ENCODE peak calls at places on chromosomes 13 and 19, in eight cellular contexts. One of them, this sample, is unnamed.

GRCh38 chr19:2223959-2224358 is 12.2 kb downstream of the PLEKHJ1 start:
- DNase-seq in A673: no peak
- DNase-seq in small intestine: no peak
- DNase-seq in cardiac fibroblast: no peak
- DNase-seq in CD8-positive, alpha-beta memory T cell: peak; percentile 80
- DNase-seq in astrocyte: no peak
- DNase-seq in thoracic aorta: no peak
- DNase-seq in brain microvascular endothelial cell: no peak
- DNase-seq in this sample: no peak

GRCh38 chr19:29241324-29241723 is 28.4 kb upstream of the UQCRFS1 start:
- DNase-seq in A673: no peak
- DNase-seq in small intestine: no peak
- DNase-seq in cardiac fibroblast: no peak
- DNase-seq in CD8-positive, alpha-beta memory T cell: no peak
- DNase-seq in astrocyte: no peak
- DNase-seq in thoracic aorta: no peak
- DNase-seq in brain microvascular endothelial cell: no peak
- DNase-seq in this sample: no peak

GRCh38 chr13:98751397-98752110 is 918 bp downstream of the SLC15A1 start:
- DNase-seq in A673: peak; percentile 12
- DNase-seq in small intestine: peak; percentile 82
- DNase-seq in cardiac fibroblast: peak; percentile 38
- DNase-seq in CD8-positive, alpha-beta memory T cell: no peak
- DNase-seq in astrocyte: peak; percentile 22
- DNase-seq in thoracic aorta: no peak
- DNase-seq in brain microvascular endothelial cell: no peak
- DNase-seq in this sample: no peak

GRCh38 chr19:11482384-11483050 is 1.7 kb upstream of the ELAVL3 start:
- DNase-seq in A673: peak; percentile 92
- DNase-seq in small intestine: peak; percentile 72
- DNase-seq in cardiac fibroblast: peak; percentile 83
- DNase-seq in CD8-positive, alpha-beta memory T cell: peak; percentile 89
- DNase-seq in astrocyte: peak; percentile 25
- DNase-seq in thoracic aorta: peak; percentile 27
- DNase-seq in brain microvascular endothelial cell: peak; percentile 57
- DNase-seq in this sample: peak; percentile 76

GRCh38 chr13:26038931-26039475 is 12.8 kb downstream of the SHISA2 start:
- DNase-seq in A673: no peak
- DNase-seq in small intestine: no peak
- DNase-seq in cardiac fibroblast: no peak
- DNase-seq in CD8-positive, alpha-beta memory T cell: no peak
- DNase-seq in astrocyte: no peak
- DNase-seq in thoracic aorta: no peak
- DNase-seq in brain microvascular endothelial cell: no peak
- DNase-seq in this sample: no peak

GRCh38 chr13:52784591-52785340 is 45.1 kb upstream of the CNMD start:
- DNase-seq in A673: no peak
- DNase-seq in small intestine: no peak
- DNase-seq in cardiac fibroblast: no peak
- DNase-seq in CD8-positive, alpha-beta memory T cell: no peak
- DNase-seq in astrocyte: no peak
- DNase-seq in thoracic aorta: no peak
- DNase-seq in brain microvascular endothelial cell: no peak
- DNase-seq in this sample: no peak

GRCh38 chr13:44321961-44322360 is 51.7 kb upstream of the SERP2 start:
- DNase-seq in A673: no peak
- DNase-seq in small intestine: no peak
- DNase-seq in cardiac fibroblast: no peak
- DNase-seq in CD8-positive, alpha-beta memory T cell: no peak
- DNase-seq in astrocyte: no peak
- DNase-seq in thoracic aorta: no peak
- DNase-seq in brain microvascular endothelial cell: no peak
- DNase-seq in this sample: no peak

GRCh38 chr13:25980255-25980654 is 71.6 kb downstream of the SHISA2 start:
- DNase-seq in A673: peak; percentile 67
- DNase-seq in small intestine: no peak
- DNase-seq in cardiac fibroblast: peak; percentile 22
- DNase-seq in CD8-positive, alpha-beta memory T cell: no peak
- DNase-seq in astrocyte: no peak
- DNase-seq in thoracic aorta: no peak
- DNase-seq in brain microvascular endothelial cell: peak; percentile 49
- DNase-seq in this sample: no peak

GRCh38 chr19:29529646-29530548 is 4.1 kb downstream of the VSTM2B start:
- DNase-seq in A673: no peak
- DNase-seq in small intestine: no peak
- DNase-seq in cardiac fibroblast: no peak
- DNase-seq in CD8-positive, alpha-beta memory T cell: peak; percentile 36
- DNase-seq in astrocyte: no peak
- DNase-seq in thoracic aorta: no peak
- DNase-seq in brain microvascular endothelial cell: no peak
- DNase-seq in this sample: no peak

GRCh38 chr19:1942078-1942933 is 1.3 kb downstream of the CSNK1G2 start:
- DNase-seq in A673: peak; percentile 78
- DNase-seq in small intestine: peak; percentile 71
- DNase-seq in cardiac fibroblast: peak; percentile 73
- DNase-seq in CD8-positive, alpha-beta memory T cell: peak; percentile 88
- DNase-seq in astrocyte: peak; percentile 61
- DNase-seq in thoracic aorta: no peak
- DNase-seq in brain microvascular endothelial cell: peak; percentile 56
- DNase-seq in this sample: peak; percentile 86

GRCh38 chr19:39327990-39328705 is 7.5 kb upstream of the LRFN1 start:
- DNase-seq in A673: peak; percentile 85
- DNase-seq in small intestine: peak; percentile 74
- DNase-seq in cardiac fibroblast: peak; percentile 77
- DNase-seq in CD8-positive, alpha-beta memory T cell: peak; percentile 87
- DNase-seq in astrocyte: peak; percentile 16
- DNase-seq in thoracic aorta: peak; percentile 60
- DNase-seq in brain microvascular endothelial cell: peak; percentile 65
- DNase-seq in this sample: peak; percentile 67

DNA sequence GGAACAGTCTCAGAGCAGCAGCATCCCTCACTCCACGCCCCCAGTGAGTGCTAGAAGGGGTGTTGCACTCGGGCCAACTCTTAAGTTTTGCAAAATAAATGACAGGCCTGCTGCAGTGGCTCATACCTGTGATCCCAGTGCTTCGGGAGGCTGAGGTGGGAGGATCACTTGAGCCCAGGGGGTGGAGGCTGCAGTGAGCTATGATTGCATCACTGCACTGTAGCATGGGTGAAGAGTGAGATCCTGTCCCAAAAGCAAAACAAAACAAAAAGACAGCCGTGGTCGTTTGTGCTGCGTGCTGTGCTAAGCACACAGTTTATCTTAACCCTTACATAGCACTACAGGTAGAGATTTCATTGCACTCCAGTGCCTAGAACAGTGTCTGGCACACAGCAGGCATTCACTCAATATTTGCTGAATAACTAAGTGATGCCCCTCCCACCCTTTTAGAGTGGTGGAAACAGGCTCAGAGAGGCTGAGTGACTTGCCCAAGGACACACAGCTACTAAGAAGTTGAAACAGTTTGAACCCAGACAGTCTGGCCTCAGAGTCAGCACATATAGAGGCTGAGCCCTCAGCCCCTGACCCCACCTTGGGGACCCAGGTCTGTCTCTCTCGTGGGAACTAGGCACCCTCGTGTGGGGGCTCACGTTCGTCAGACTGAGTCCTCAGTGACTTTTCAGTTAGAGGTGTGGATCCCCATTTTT is 18.3 kb downstream of the KCNC3 start:
- DNase-seq in A673: no peak
- DNase-seq in small intestine: no peak
- DNase-seq in cardiac fibroblast: no peak
- DNase-seq in CD8-positive, alpha-beta memory T cell: no peak
- DNase-seq in astrocyte: no peak
- DNase-seq in thoracic aorta: no peak
- DNase-seq in brain microvascular endothelial cell: no peak
- DNase-seq in this sample: no peak
- H3K4me3 ChIP-seq in A673: no peak overlapping the region
- H3K4me3 ChIP-seq in small intestine: no peak overlapping the region
- H3K4me3 ChIP-seq in cardiac fibroblast: no peak overlapping the region
- H3K4me3 ChIP-seq in CD8-positive, alpha-beta memory T cell: no peak overlapping the region
- H3K4me3 ChIP-seq in astrocyte: no peak overlapping the region
- H3K4me3 ChIP-seq in thoracic aorta: no peak overlapping the region
- H3K4me3 ChIP-seq in brain microvascular endothelial cell: no peak overlapping the region
- H3K4me3 ChIP-seq in this sample: no peak overlapping the region

GRCh38 chr13:113597386-113598080 is 13.0 kb downstream of the TFDP1 start:
- DNase-seq in A673: no peak
- DNase-seq in small intestine: no peak
- DNase-seq in cardiac fibroblast: no peak
- DNase-seq in CD8-positive, alpha-beta memory T cell: peak; percentile 7
- DNase-seq in astrocyte: no peak
- DNase-seq in thoracic aorta: no peak
- DNase-seq in brain microvascular endothelial cell: no peak
- DNase-seq in this sample: no peak
- H3K4me3 ChIP-seq in A673: no peak overlapping the region
- H3K4me3 ChIP-seq in small intestine: no peak overlapping the region
- H3K4me3 ChIP-seq in cardiac fibroblast: no peak overlapping the region
- H3K4me3 ChIP-seq in CD8-positive, alpha-beta memory T cell: no peak overlapping the region
- H3K4me3 ChIP-seq in astrocyte: no peak overlapping the region
- H3K4me3 ChIP-seq in thoracic aorta: no peak overlapping the region
- H3K4me3 ChIP-seq in brain microvascular endothelial cell: no peak overlapping the region
- H3K4me3 ChIP-seq in this sample: no peak overlapping the region

DNA sequence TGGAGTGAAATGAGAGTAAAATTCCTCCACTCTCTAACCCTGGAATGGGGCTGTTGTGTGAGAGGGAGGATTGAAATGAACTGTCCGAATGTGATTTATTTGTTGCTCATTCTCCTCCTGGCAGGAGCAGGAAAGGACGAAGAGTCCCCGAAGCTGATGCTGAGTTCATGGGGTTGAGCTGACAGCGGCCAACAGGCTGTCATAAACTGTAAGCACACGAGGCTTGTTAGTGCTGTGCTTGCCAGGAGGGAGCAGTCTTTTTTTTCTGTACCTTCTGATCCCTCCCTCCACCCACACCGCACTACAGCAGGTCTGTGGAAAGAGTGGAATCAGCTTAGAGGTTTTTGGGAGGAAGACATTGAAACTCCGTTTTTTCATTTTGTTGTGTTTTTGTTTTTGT is 33.0 kb upstream of the ZNF331 start:
- DNase-seq in A673: no peak
- DNase-seq in small intestine: no peak
- DNase-seq in cardiac fibroblast: peak; percentile 11
- DNase-seq in CD8-positive, alpha-beta memory T cell: no peak
- DNase-seq in astrocyte: no peak
- DNase-seq in thoracic aorta: no peak
- DNase-seq in brain microvascular endothelial cell: no peak
- DNase-seq in this sample: peak; percentile 63
- H3K4me3 ChIP-seq in A673: no peak overlapping the region
- H3K4me3 ChIP-seq in small intestine: no peak overlapping the region
- H3K4me3 ChIP-seq in cardiac fibroblast: no peak overlapping the region
- H3K4me3 ChIP-seq in CD8-positive, alpha-beta memory T cell: no peak overlapping the region
- H3K4me3 ChIP-seq in astrocyte: no peak overlapping the region
- H3K4me3 ChIP-seq in thoracic aorta: no peak overlapping the region
- H3K4me3 ChIP-seq in brain microvascular endothelial cell: no peak overlapping the region
- H3K4me3 ChIP-seq in this sample: peak overlapping the region; percentile 31

DNA sequence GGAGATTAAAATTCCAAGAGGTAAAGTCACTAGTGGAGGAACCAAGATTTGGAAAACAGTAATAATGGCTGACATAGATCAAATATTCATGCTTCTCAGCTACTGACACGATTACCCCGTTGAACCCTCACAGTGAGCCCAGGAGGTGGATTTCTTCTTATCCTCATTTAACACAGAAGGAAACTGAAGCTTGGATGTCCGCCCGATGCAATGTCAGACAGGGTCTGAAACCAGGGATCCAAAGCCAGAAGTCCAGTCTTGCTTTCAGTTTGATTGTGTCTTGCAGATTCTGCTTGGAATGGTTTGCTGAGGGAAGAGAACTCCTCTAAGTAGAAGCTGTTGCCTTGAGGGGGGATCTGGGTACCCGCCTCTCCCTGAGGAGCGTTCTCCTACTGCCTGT is 404.7 kb downstream of the KCNRG start:
- DNase-seq in A673: no peak
- DNase-seq in small intestine: no peak
- DNase-seq in cardiac fibroblast: no peak
- DNase-seq in CD8-positive, alpha-beta memory T cell: no peak
- DNase-seq in astrocyte: no peak
- DNase-seq in thoracic aorta: no peak
- DNase-seq in brain microvascular endothelial cell: no peak
- DNase-seq in this sample: no peak
- H3K4me3 ChIP-seq in A673: no peak overlapping the region
- H3K4me3 ChIP-seq in small intestine: no peak overlapping the region
- H3K4me3 ChIP-seq in cardiac fibroblast: no peak overlapping the region
- H3K4me3 ChIP-seq in CD8-positive, alpha-beta memory T cell: no peak overlapping the region
- H3K4me3 ChIP-seq in astrocyte: no peak overlapping the region
- H3K4me3 ChIP-seq in thoracic aorta: peak overlapping the region; percentile 44
- H3K4me3 ChIP-seq in brain microvascular endothelial cell: no peak overlapping the region
- H3K4me3 ChIP-seq in this sample: no peak overlapping the region

GRCh38 chr13:110618167-110618566 is 2.8 kb downstream of the NAXD start:
- DNase-seq in A673: no peak
- DNase-seq in small intestine: no peak
- DNase-seq in cardiac fibroblast: no peak
- DNase-seq in CD8-positive, alpha-beta memory T cell: no peak
- DNase-seq in astrocyte: no peak
- DNase-seq in thoracic aorta: no peak
- DNase-seq in brain microvascular endothelial cell: no peak
- DNase-seq in this sample: peak; percentile 46

GRCh38 chr13:110616103-110617101 is 1.1 kb downstream of the NAXD start:
- DNase-seq in A673: peak; percentile 27
- DNase-seq in small intestine: peak; percentile 53
- DNase-seq in cardiac fibroblast: peak; percentile 85
- DNase-seq in CD8-positive, alpha-beta memory T cell: no peak
- DNase-seq in astrocyte: peak; percentile 46
- DNase-seq in thoracic aorta: peak; percentile 30
- DNase-seq in brain microvascular endothelial cell: peak; percentile 45
- DNase-seq in this sample: peak; percentile 62

GRCh38 chr13:110615322-110616102 is at the start of gene NAXD:
- DNase-seq in A673: peak; percentile 97
- DNase-seq in small intestine: peak; percentile 94
- DNase-seq in cardiac fibroblast: peak; percentile 96
- DNase-seq in CD8-positive, alpha-beta memory T cell: peak; percentile 82
- DNase-seq in astrocyte: peak; percentile 94
- DNase-seq in thoracic aorta: peak; percentile 82
- DNase-seq in brain microvascular endothelial cell: peak; percentile 98
- DNase-seq in this sample: peak; percentile 92

GRCh38 chr13:110618780-110619179 is 3.4 kb downstream of the NAXD start:
- DNase-seq in A673: no peak
- DNase-seq in small intestine: no peak
- DNase-seq in cardiac fibroblast: no peak
- DNase-seq in CD8-positive, alpha-beta memory T cell: no peak
- DNase-seq in astrocyte: no peak
- DNase-seq in thoracic aorta: no peak
- DNase-seq in brain microvascular endothelial cell: no peak
- DNase-seq in this sample: no peak

DNA sequence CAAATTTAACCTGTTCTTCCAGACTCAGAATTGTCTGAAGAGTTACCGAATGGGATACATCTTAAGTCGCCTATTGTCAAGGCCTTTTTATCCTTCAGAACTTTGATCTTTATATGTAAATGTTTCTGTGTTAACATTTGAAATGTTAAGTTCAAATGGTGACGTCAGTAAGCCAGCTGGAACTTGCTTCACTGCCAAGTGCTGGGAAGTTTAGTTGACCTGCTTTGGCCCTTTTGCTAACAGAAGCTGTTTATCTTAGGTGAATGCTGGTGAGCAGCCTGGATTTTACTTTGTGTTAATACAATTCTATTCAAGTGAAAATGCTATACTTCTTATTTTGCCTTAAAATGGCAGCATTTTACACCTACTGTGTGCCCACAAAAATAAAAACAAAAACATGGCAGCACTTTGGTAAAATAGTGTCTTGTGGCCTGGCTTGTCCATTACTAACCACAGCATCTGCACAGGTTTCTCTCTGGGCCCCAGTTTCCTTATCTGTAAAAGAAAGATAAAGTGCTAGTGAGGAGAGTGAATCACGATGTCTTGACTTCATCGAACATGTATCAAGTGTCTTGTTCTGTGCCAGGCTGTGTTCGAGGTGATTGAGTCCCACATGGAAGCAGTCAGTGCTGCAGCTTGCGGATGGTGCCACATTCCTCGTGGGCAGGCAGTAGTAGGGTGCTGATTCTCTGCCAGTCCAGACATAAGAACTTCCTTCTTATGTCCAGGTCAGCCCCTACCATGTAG is 2.2 kb downstream of the NAXD start:
- DNase-seq in A673: no peak
- DNase-seq in small intestine: peak; percentile 71
- DNase-seq in cardiac fibroblast: peak; percentile 79
- DNase-seq in CD8-positive, alpha-beta memory T cell: no peak
- DNase-seq in astrocyte: peak; percentile 77
- DNase-seq in thoracic aorta: no peak
- DNase-seq in brain microvascular endothelial cell: peak; percentile 78
- DNase-seq in this sample: peak; percentile 98
- H3K4me3 ChIP-seq in A673: no peak overlapping the region
- H3K4me3 ChIP-seq in small intestine: no peak overlapping the region
- H3K4me3 ChIP-seq in cardiac fibroblast: no peak overlapping the region
- H3K4me3 ChIP-seq in CD8-positive, alpha-beta memory T cell: no peak overlapping the region
- H3K4me3 ChIP-seq in astrocyte: no peak overlapping the region
- H3K4me3 ChIP-seq in thoracic aorta: no peak overlapping the region
- H3K4me3 ChIP-seq in brain microvascular endothelial cell: no peak overlapping the region
- H3K4me3 ChIP-seq in this sample: peak overlapping the region; percentile 81

This sample was measured in fibroblast of villous mesenchyme.